ENCODE peak calls at places on chromosomes 12 and 14, in seven cellular contexts. J is NCI-H82, X is glutamatergic neuron, K is glomerular endothelial cell, I is T-helper 1 cell, F is tibial artery, V is globus pallidus. H is an unnamed sample.

GRCh38 chr12:65673732-65674131 is 150.6 kb upstream of the HMGA2 start:
- DNase-seq in J (no peak), X (no peak), K (no peak), I (no peak), F (no peak), V (no peak), H (peak)

GRCh38 chr12:6364037-6364360 is 11.4 kb downstream of the SCNN1A start:
- DNase-seq in J (no peak), X (no peak), K (no peak), I (no peak), F (no peak), V (no peak), H (no peak)

GRCh38 chr14:93039649-93040315 is 75.9 kb downstream of the ITPK1 start:
- DNase-seq in J (no peak), X (no peak), K (no peak), I (no peak), F (no peak), V (no peak), H (no peak)

GRCh38 chr14:32366995-32367394 is 37.9 kb downstream of the AKAP6 start:
- DNase-seq in J (no peak), X (no peak), K (no peak), I (no peak), F (no peak), V (peak), H (no peak)

GRCh38 chr12:106976013-106976658 is 10.8 kb downstream of the MTERF2 start:
- DNase-seq in J (no peak), X (no peak), K (no peak), I (no peak), F (no peak), V (no peak), H (no peak)

GRCh38 chr12:94586589-94587259 is 63.6 kb downstream of the TMCC3 start:
- DNase-seq in J (no peak), X (no peak), K (peak), I (no peak), F (no peak), V (no peak), H (no peak)

GRCh38 chr12:26226119-26226518 is 30.7 kb downstream of the SSPN start:
- DNase-seq in J (no peak), X (no peak), K (no peak), I (no peak), F (no peak), V (no peak), H (no peak)

GRCh38 chr14:36515105-36515593 is 4.9 kb downstream of the NKX2-1 start:
- DNase-seq in J (no peak), X (no peak), K (no peak), I (no peak), F (no peak), V (no peak), H (no peak)

GRCh38 chr12:71958457-71958856 is 19.8 kb downstream of the TPH2 start:
- DNase-seq in J (no peak), X (no peak), K (no peak), I (no peak), F (no peak), V (no peak), H (no peak)

GRCh38 chr12:93572712-93573551 is 457 bp downstream of the SOCS2 start:
- DNase-seq in J (no peak), X (peak), K (no peak), I (no peak), F (peak), V (no peak), H (no peak)

GRCh38 chr14:50229646-50230045 is 1.7 kb downstream of the SOS2 start:
- DNase-seq in J (no peak), X (no peak), K (no peak), I (no peak), F (no peak), V (no peak), H (no peak)

GRCh38 chr14:55000381-55000780 is 26.5 kb downstream of the WDHD1 start:
- DNase-seq in J (no peak), X (no peak), K (no peak), I (no peak), F (no peak), V (no peak), H (peak)

GRCh38 chr14:57199911-57200310 is 68.8 kb downstream of the EXOC5 start:
- DNase-seq in J (no peak), X (no peak), K (no peak), I (no peak), F (no peak), V (no peak), H (no peak)

GRCh38 chr14:104355101-104355691 is 216.8 kb downstream of the KIF26A start:
- DNase-seq in J (no peak), X (peak), K (no peak), I (no peak), F (peak), V (no peak), H (no peak)

H was measured in Kasumi-1.